ENCODE peak calls at places on chromosomes 11 and 22, in ten cellular contexts. K is neural crest cell; T is cardiac muscle cell; S is activated T-cell treated with anti-CD3 and anti-CD28 coated beads for 48 hours; W is germinal center; V is PC-9; E is GDM1; F is HCEC 1CT; L is effector CD4-positive, alpha-beta T cell; G is heart right ventricle. C is an unnamed sample.
A peak's percentile ranks its signal among the peaks of the same experiment; 100 is the strongest.

GRCh38 chr11:12526789-12527188 is 147.4 kb upstream of the TEAD1 start:
- DNase-seq in L (no peak), V (no peak), E (no peak), F (peak; percentile 79), T (peak; percentile 76), W (no peak), K (no peak), S (no peak), G (no peak), C (peak; percentile 6)

GRCh38 chr22:39771486-39771885 is 122.1 kb downstream of the ENTHD1 start:
- DNase-seq in F (no peak), E (no peak), T (no peak), L (no peak), G (no peak), V (no peak), W (no peak), S (no peak), K (no peak), C (no peak)

GRCh38 chr11:18617688-18618340 is 16.3 kb downstream of the SPTY2D1 start:
- DNase-seq in W (no peak), K (no peak), E (peak; percentile 2), G (no peak), T (peak; percentile 61), L (no peak), S (no peak), F (no peak), V (no peak), C (no peak)

GRCh38 chr11:44648109-44648508 is 78.7 kb upstream of the TSPAN18 start:
- DNase-seq in S (no peak), G (no peak), L (no peak), T (no peak), E (no peak), V (no peak), K (no peak), F (no peak), W (no peak), C (no peak)

GRCh38 chr11:8870461-8871282 is 40.3 kb upstream of the AKIP1 start:
- DNase-seq in E (no peak), S (peak; percentile 5), T (peak; percentile 79), K (peak; percentile 59), L (no peak), W (peak; percentile 25), V (peak; percentile 41), G (peak; percentile 59), F (peak; percentile 67), C (peak; percentile 70)

GRCh38 chr11:29019960-29020683 is 911.9 kb downstream of the METTL15 start:
- DNase-seq in T (peak; percentile 66), G (no peak), E (no peak), W (no peak), K (peak; percentile 2), V (peak; percentile 26), L (no peak), F (peak; percentile 65), S (no peak), C (peak; percentile 33)

GRCh38 chr11:35525501-35526175 is at the start of gene PAMR1:
- DNase-seq in T (peak; percentile 89), G (peak; percentile 55), S (peak; percentile 3), L (no peak), W (no peak), V (peak; percentile 52), E (no peak), K (no peak), F (peak; percentile 42), C (no peak)

GRCh38 chr11:2088746-2089535 is 50.2 kb downstream of the IGF2 start:
- DNase-seq in W (no peak), S (no peak), L (no peak), K (no peak), V (no peak), E (no peak), F (no peak), G (no peak), T (no peak), C (no peak)

GRCh38 chr11:132234878-132235277 is 864.5 kb downstream of the NTM start:
- DNase-seq in T (peak; percentile 20), E (no peak), S (no peak), L (no peak), F (no peak), V (no peak), G (no peak), W (no peak), K (no peak), C (no peak)

GRCh38 chr11:124602193-124602592 is 9.0 kb upstream of the PANX3 start:
- DNase-seq in E (no peak), F (peak; percentile 75), S (no peak), V (no peak), G (no peak), W (no peak), L (no peak), K (no peak), T (no peak), C (peak; percentile 85)

GRCh38 chr11:61332266-61332822 is 561 bp downstream of the DDB1 start:
- DNase-seq in F (peak; percentile 24), L (no peak), K (no peak), V (no peak), W (peak; percentile 35), E (no peak), T (peak; percentile 29), S (no peak), G (no peak), C (peak; percentile 40)

GRCh38 chr11:77725433-77725832 is 87.8 kb upstream of the CLNS1A start:
- DNase-seq in T (no peak), G (no peak), V (no peak), S (no peak), F (no peak), K (no peak), W (no peak), E (no peak), L (no peak), C (no peak)

GRCh38 chr11:9001736-9002135 is 2.1 kb downstream of the NRIP3 start:
- DNase-seq in V (no peak), L (peak; percentile 9), E (peak; percentile 76), K (no peak), W (no peak), G (no peak), F (peak; percentile 91), T (peak; percentile 65), S (peak; percentile 33), C (peak; percentile 99)

GRCh38 chr11:86632499-86633269 is 39.7 kb downstream of the ME3 start:
- DNase-seq in G (no peak), E (peak; percentile 17), S (peak; percentile 47), F (peak; percentile 99), L (no peak), T (peak; percentile 88), K (no peak), W (no peak), V (peak; percentile 83), C (peak; percentile 97)

GRCh38 chr11:67371549-67372231 is 1.7 kb downstream of the CLCF1 start:
- DNase-seq in E (no peak), S (no peak), G (no peak), V (no peak), L (peak; percentile 28), W (peak; percentile 69), F (peak; percentile 67), K (no peak), T (peak; percentile 61), C (peak; percentile 63)

GRCh38 chr11:116137753-116138152 is 633.5 kb upstream of the CADM1 start:
- DNase-seq in G (no peak), W (no peak), E (no peak), T (no peak), K (no peak), F (no peak), L (no peak), S (no peak), V (no peak), C (no peak)

GRCh38 chr11:130769782-130770565 is 146.3 kb downstream of the SNX19 start:
- DNase-seq in F (no peak), V (no peak), E (no peak), L (no peak), S (no peak), G (no peak), W (no peak), T (no peak), K (no peak), C (no peak)

GRCh38 chr22:45994516-45995404 is 17.8 kb upstream of the WNT7B start:
- DNase-seq in F (peak; percentile 42), W (peak; percentile 67), L (peak; percentile 77), K (peak; percentile 99), G (peak; percentile 91), V (peak; percentile 82), S (peak; percentile 71), T (peak; percentile 74), E (peak; percentile 65), C (peak; percentile 45)

GRCh38 chr22:26502688-26503561 is 9.3 kb downstream of the TFIP11 start:
- DNase-seq in T (peak; percentile 60), K (peak; percentile 25), F (peak; percentile 20), S (no peak), L (peak; percentile 21), E (peak; percentile 95), G (peak; percentile 25), V (no peak), W (peak; percentile 79), C (no peak)